ENCODE peak calls at places on chromosomes 7 and 10, in ten cellular contexts. W is mucosa of descending colon, H is brain microvascular endothelial cell, J is HCT116, A is AG09309, G is endodermal cell, L is spleen, X is IMR-90, M is kidney epithelial cell, Q is HFF-Myc. P is an unnamed sample.

GRCh38 chr7:135685306-135686084 is 23.2 kb downstream of the STMP1 start:
- DNase-seq in W (no peak), L (no peak), H (peak; percentile 65), A (no peak), G (no peak), X (no peak), Q (no peak), M (no peak), J (no peak), P (no peak)

GRCh38 chr7:124403112-124403511 is 362.5 kb downstream of the GPR37 start:
- DNase-seq in G (no peak), M (no peak), X (no peak), L (no peak), H (no peak), J (no peak), W (no peak), Q (no peak), A (no peak), P (no peak)

GRCh38 chr10:8050561-8051108 is 3.9 kb upstream of the GATA3 start:
- DNase-seq in L (no peak), G (peak; percentile 91), H (no peak), W (peak; percentile 27), X (peak; percentile 18), Q (no peak), A (no peak), J (no peak), M (no peak), P (no peak)

GRCh38 chr10:21572578-21572977 is 38.5 kb downstream of the MLLT10 start:
- DNase-seq in X (peak; percentile 72), J (no peak), M (no peak), H (peak; percentile 50), Q (no peak), G (no peak), A (no peak), L (no peak), W (no peak), P (peak; percentile 72)

GRCh38 chr10:3761916-3762708 is 22.9 kb downstream of the KLF6 start:
- DNase-seq in J (peak; percentile 57), A (no peak), Q (no peak), L (no peak), G (peak; percentile 80), W (no peak), M (no peak), X (peak; percentile 35), H (no peak), P (no peak)

GRCh38 chr7:45927724-45928123 is 6.7 kb upstream of the IGFBP3 start:
- DNase-seq in H (no peak), A (no peak), X (no peak), L (no peak), G (no peak), W (no peak), Q (no peak), M (no peak), J (no peak), P (no peak)

GRCh38 chr7:37234928-37235327 is 213.7 kb downstream of the ELMO1 start:
- DNase-seq in G (peak; percentile 64), A (no peak), H (no peak), X (no peak), W (no peak), Q (no peak), L (no peak), M (no peak), J (peak; percentile 8), P (no peak)

GRCh38 chr10:52312999-52313349 is 1.1 kb upstream of the DKK1 start:
- DNase-seq in L (no peak), X (peak; percentile 6), H (no peak), M (no peak), A (no peak), W (no peak), J (no peak), Q (no peak), G (no peak), P (no peak)

GRCh38 chr10:80537705-80538480 is at the start of gene SH2D4B:
- DNase-seq in L (peak; percentile 77), W (peak; percentile 2), A (no peak), X (no peak), G (peak; percentile 81), J (no peak), H (no peak), Q (no peak), M (no peak), P (peak; percentile 52)

GRCh38 chr10:80535671-80536360 is 1.9 kb upstream of the SH2D4B start:
- DNase-seq in X (no peak), Q (no peak), A (no peak), H (no peak), G (peak; percentile 87), W (peak; percentile 87), M (no peak), L (peak; percentile 96), J (peak; percentile 48), P (peak; percentile 73)

GRCh38 chr10:80537086-80537704 is 507 bp upstream of the SH2D4B start:
- DNase-seq in A (no peak), G (no peak), W (no peak), M (no peak), X (no peak), L (peak; percentile 33), H (no peak), Q (no peak), J (no peak), P (peak; percentile 22)

GRCh38 chr10:80538481-80539185 is 931 bp downstream of the SH2D4B start:
- DNase-seq in X (no peak), W (peak; percentile 1), G (no peak), J (no peak), Q (no peak), M (no peak), L (peak; percentile 56), A (no peak), H (no peak), P (peak; percentile 68)

GRCh38 chr10:80536361-80536835 is 1.3 kb upstream of the SH2D4B start:
- DNase-seq in H (no peak), G (no peak), J (no peak), M (no peak), X (no peak), W (no peak), A (no peak), Q (no peak), L (peak; percentile 84), P (no peak)
- H3K4me3 ChIP-seq in H (no peak overlapping the region), G (peak overlapping the region; percentile 19), J (peak overlapping the region; percentile 83), M (peak overlapping the region; percentile 28), X (no peak overlapping the region), W (peak overlapping the region; percentile 19), A (peak overlapping the region; percentile 35), Q (no peak overlapping the region), L (peak overlapping the region; percentile 71), P (peak overlapping the region; percentile 57)

GRCh38 chr7:126792501-126792900 is 460.2 kb downstream of the GRM8 start:
- DNase-seq in H (no peak), G (no peak), M (no peak), J (no peak), W (no peak), L (no peak), A (no peak), Q (no peak), X (no peak), P (no peak)

GRCh38 chr7:126791306-126791705 is 461.4 kb downstream of the GRM8 start:
- DNase-seq in W (no peak), J (no peak), A (no peak), X (no peak), M (peak; percentile 38), G (no peak), H (no peak), L (no peak), Q (no peak), P (no peak)

DNA sequence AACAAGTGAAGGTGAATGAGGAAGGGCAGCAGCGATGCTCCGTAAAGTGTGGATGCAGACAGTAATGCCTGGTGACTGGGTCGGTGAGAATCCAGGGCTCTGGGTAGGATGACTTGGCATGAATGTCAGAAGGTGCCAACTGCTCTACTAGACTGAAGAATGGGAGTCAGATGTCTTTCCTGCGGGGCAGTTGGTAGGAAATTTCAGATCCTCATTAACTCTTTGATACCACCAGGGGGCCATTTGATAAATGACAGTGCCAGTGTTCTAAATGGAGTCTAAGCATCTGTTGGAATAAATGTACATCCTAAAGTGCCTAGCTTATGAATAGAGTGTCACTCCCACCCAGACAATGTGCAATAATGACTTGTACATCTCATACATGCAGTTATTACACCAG is 462.0 kb downstream of the GRM8 start:
- DNase-seq in A (no peak), G (no peak), L (no peak), W (no peak), J (no peak), H (no peak), Q (no peak), M (no peak), X (no peak), P (no peak)
- TF ChIP-seq CTCF in A (no peak), G (peak; percentile 60), L (no peak), W (no peak), J (peak; percentile 47), H (peak; percentile 44), Q (no peak), M (peak; percentile 8), X (no peak), P (no peak)

GRCh38 chr7:94296886-94297285 is 97.8 kb upstream of the COL1A2 start:
- DNase-seq in W (no peak), Q (no peak), L (no peak), G (no peak), A (no peak), J (no peak), M (no peak), X (no peak), H (no peak), P (no peak)

GRCh38 chr7:94298943-94299342 is 95.8 kb upstream of the COL1A2 start:
- DNase-seq in G (no peak), W (no peak), A (no peak), L (no peak), J (no peak), M (no peak), Q (no peak), H (peak; percentile 56), X (peak; percentile 83), P (no peak)

GRCh38 chr7:94297397-94297838 is 97.3 kb upstream of the COL1A2 start:
- DNase-seq in J (no peak), M (no peak), X (peak; percentile 98), G (no peak), H (peak; percentile 94), Q (peak; percentile 75), L (no peak), W (peak; percentile 19), A (peak; percentile 98), P (peak; percentile 94)

GRCh38 chr7:94301024-94301588 is 93.6 kb upstream of the COL1A2 start:
- DNase-seq in L (no peak), M (peak; percentile 88), G (peak; percentile 90), A (peak; percentile 89), X (peak; percentile 98), W (peak; percentile 32), H (peak; percentile 97), J (peak; percentile 79), Q (peak; percentile 90), P (peak; percentile 93)

DNA sequence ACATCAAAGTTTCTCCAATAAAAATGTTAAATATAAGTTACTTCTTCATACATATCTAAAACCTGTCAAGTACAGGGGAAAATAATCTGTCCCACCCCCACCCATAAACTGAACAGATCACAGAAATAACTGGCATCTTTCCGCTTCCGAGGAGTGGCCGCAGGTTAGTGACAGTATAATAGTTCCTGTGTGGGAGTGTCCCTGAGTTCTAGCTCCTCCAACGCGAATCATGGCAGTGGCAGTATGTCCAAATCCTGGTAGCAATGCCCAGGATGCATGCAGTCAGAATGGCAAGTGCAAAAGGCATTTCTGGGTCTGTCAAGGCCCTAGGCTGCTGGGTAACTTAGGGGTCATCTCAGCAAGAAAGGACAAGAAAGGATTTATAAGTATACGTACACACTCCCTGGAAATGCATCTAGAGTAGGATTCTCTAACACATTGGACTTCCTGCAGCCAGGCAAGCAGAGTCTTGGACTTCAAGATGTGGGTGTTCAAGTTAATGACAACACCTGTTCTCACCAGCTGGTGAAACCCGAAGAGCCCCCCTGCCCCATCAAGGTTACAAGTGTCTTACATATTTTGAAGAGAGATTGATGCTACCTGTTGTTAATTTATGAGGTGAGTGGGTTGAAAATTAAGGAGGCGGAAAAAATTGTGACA is 94.4 kb upstream of the COL1A2 start:
- DNase-seq in A (no peak), X (no peak), J (no peak), Q (no peak), H (peak; percentile 18), W (no peak), L (no peak), M (no peak), G (no peak), P (no peak)
- H3K4me3 ChIP-seq in A (no peak overlapping the region), X (no peak overlapping the region), J (peak overlapping the region; percentile 24), Q (no peak overlapping the region), H (no peak overlapping the region), W (no peak overlapping the region), L (no peak overlapping the region), M (no peak overlapping the region), G (no peak overlapping the region), P (peak overlapping the region; percentile 39)

DNA sequence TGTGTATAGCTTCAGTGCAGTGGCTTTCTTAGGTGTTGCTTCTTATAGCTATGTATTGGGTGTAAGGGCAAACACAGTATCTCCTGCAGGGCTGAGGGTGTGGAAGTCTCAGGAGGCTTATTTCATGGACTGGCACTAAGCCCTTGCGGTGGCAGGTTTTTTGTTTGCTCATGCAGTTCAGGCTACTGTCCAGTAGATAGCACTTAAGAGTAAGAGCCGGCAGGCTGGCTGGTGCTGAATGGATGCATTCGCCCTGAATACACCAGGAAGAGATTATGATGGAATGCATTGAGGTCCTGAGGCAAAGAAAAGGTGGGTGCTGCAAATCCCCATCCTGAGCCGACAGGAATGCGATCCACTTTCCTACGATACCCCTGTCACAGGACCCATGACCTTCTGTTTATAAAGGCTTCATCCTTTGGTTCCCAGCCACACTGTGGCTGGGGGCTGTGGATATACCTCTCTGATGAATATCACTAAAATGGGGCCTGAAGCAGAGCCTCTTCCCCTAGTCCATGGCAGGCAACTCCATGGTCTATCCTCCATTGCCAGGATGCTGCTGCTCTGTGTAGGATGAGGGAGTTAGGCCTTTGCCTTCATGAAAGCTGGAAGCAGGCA is 44.9 kb downstream of the ANXA8 start:
- DNase-seq in W (peak; percentile 77), Q (peak; percentile 4), X (peak; percentile 74), M (peak; percentile 26), A (peak; percentile 45), H (peak; percentile 83), G (peak; percentile 84), J (peak; percentile 62), L (peak; percentile 31), P (no peak)
- TF ChIP-seq CTCF in W (peak; percentile 43), Q (peak; percentile 50), X (peak; percentile 74), M (peak; percentile 73), A (peak; percentile 83), H (peak; percentile 88), G (peak; percentile 80), J (peak; percentile 70), L (no peak), P (no peak)